ENCODE peak calls at places on chromosome 7, in four cellular contexts. N is endothelial cell of umbilical vein, E is A549, W is HepG2. P is an unnamed sample.

GRCh38 chr7:142807855-142808460 is 37.2 kb downstream of the PRSS2 start:
- DNase-seq in W (no peak), E (no peak), N (peak; percentile 91), P (no peak)

GRCh38 chr7:149773446-149774236 is at the start of gene ZNF467:
- DNase-seq in N (peak; percentile 27), E (peak; percentile 57), W (no peak), P (peak; percentile 48)

GRCh38 chr7:148804343-148805234 is 79.5 kb downstream of the EZH2 start:
- DNase-seq in W (no peak), E (no peak), N (no peak), P (no peak)

GRCh38 chr7:19442016-19442785 is 266.6 kb downstream of the POLR1F start:
- DNase-seq in W (no peak), E (peak; percentile 55), N (peak; percentile 30), P (peak; percentile 54)

GRCh38 chr7:36161996-36162395 is 8.9 kb downstream of the EEPD1 start:
- DNase-seq in W (no peak), N (no peak), E (peak; percentile 31), P (peak; percentile 46)

GRCh38 chr7:69812756-69813155 is 214.5 kb downstream of the AUTS2 start:
- DNase-seq in E (no peak), W (no peak), N (no peak), P (no peak)

GRCh38 chr7:127588697-127589482 is 679 bp downstream of the ARF5 start:
- DNase-seq in W (peak; percentile 50), E (peak; percentile 60), N (peak; percentile 64), P (peak; percentile 66)

GRCh38 chr7:46071076-46071475 is 150.0 kb upstream of the IGFBP3 start:
- DNase-seq in E (no peak), N (no peak), W (no peak), P (no peak)

GRCh38 chr7:64875658-64876406 is 27.2 kb upstream of the ZNF273 start:
- DNase-seq in N (no peak), E (no peak), W (no peak), P (no peak)

GRCh38 chr7:143172354-143172753 is 10.9 kb upstream of the TAS2R39 start:
- DNase-seq in N (peak; percentile 5), E (peak; percentile 29), W (no peak), P (no peak)

GRCh38 chr7:5423272-5423843 is at the start of gene TNRC18:
- DNase-seq in E (no peak), W (no peak), N (no peak), P (peak; percentile 81)

GRCh38 chr7:120337308-120337907 is 64.4 kb downstream of the KCND2 start:
- DNase-seq in W (peak; percentile 5), E (peak; percentile 21), N (peak; percentile 11), P (peak; percentile 42)

GRCh38 chr7:85730016-85730415 is 543.2 kb upstream of the SEMA3D start:
- DNase-seq in E (peak; percentile 16), W (no peak), N (no peak), P (no peak)

GRCh38 chr7:18663321-18663720 is 167.8 kb downstream of the HDAC9 start:
- DNase-seq in N (no peak), W (no peak), E (no peak), P (no peak)

GRCh38 chr7:133009426-133009825 is 72.5 kb downstream of the CHCHD3 start:
- DNase-seq in N (no peak), E (no peak), W (no peak), P (no peak)

GRCh38 chr7:27897001-27897400 is 157.0 kb downstream of the TAX1BP1 start:
- DNase-seq in N (peak; percentile 66), E (no peak), W (no peak), P (no peak)

GRCh38 chr7:75662579-75663301 is 76.0 kb downstream of the HIP1 start:
- DNase-seq in N (no peak), E (no peak), W (no peak), P (no peak)

GRCh38 chr7:35697414-35698175 is 2.7 kb upstream of the HERPUD2 start:
- DNase-seq in E (peak; percentile 33), N (peak; percentile 60), W (peak; percentile 38), P (no peak)

GRCh38 chr7:73605601-73606220 is 18.6 kb downstream of the MLXIPL start:
- DNase-seq in W (no peak), N (no peak), E (no peak), P (no peak)

GRCh38 chr7:64999165-65000004 is 7.1 kb downstream of the ERV3-1 start:
- DNase-seq in W (peak; percentile 98), N (peak; percentile 82), E (peak; percentile 6), P (peak; percentile 97)

GRCh38 chr7:38506004-38506403 is 125.2 kb downstream of the AMPH start:
- DNase-seq in N (no peak), E (no peak), W (no peak), P (no peak)

GRCh38 chr7:130615583-130615982 is 53.0 kb downstream of the COPG2 start:
- DNase-seq in W (peak; percentile 6), E (no peak), N (no peak), P (no peak)

GRCh38 chr7:22105550-22105949 is 159.9 kb upstream of the CDCA7L start:
- DNase-seq in E (no peak), W (no peak), N (no peak), P (no peak)

GRCh38 chr7:157499121-157499834 is 162.5 kb downstream of the DNAJB6 start:
- DNase-seq in W (no peak), E (no peak), N (no peak), P (no peak)

GRCh38 chr7:16851829-16852228 is 30.0 kb downstream of the AGR3 start:
- DNase-seq in E (no peak), N (peak; percentile 67), W (no peak), P (peak; percentile 67)

GRCh38 chr7:26642416-26642815 is 222.0 kb downstream of the SKAP2 start:
- DNase-seq in E (no peak), N (no peak), W (no peak), P (no peak)

GRCh38 chr7:94375167-94375566 is 19.5 kb upstream of the COL1A2 start:
- DNase-seq in N (peak; percentile 85), W (no peak), E (no peak), P (no peak)

GRCh38 chr7:99312316-99313203 is 13.1 kb upstream of the ARPC1A start:
- DNase-seq in N (peak; percentile 59), W (peak; percentile 68), E (peak; percentile 61), P (peak; percentile 79)

GRCh38 chr7:16765436-16765859 is 11.9 kb downstream of the TSPAN13 start:
- DNase-seq in E (no peak), N (peak; percentile 81), W (no peak), P (no peak)

GRCh38 chr7:12370249-12370648 is 33.4 kb downstream of the VWDE start:
- DNase-seq in N (no peak), W (no peak), E (no peak), P (no peak)

GRCh38 chr7:129376778-129377700 is 57.2 kb upstream of the STRIP2 start:
- DNase-seq in E (no peak), W (no peak), N (peak; percentile 36), P (peak; percentile 95)

GRCh38 chr7:54932818-54933543 is 85.8 kb upstream of the EGFR start:
- DNase-seq in W (peak; percentile 17), E (peak; percentile 79), N (peak; percentile 28), P (no peak)

GRCh38 chr7:116836911-116837310 is 25.5 kb upstream of the CAPZA2 start:
- DNase-seq in W (no peak), N (no peak), E (peak; percentile 25), P (no peak)

GRCh38 chr7:30029696-30030095 is 1.5 kb downstream of the PLEKHA8 start:
- DNase-seq in E (no peak), W (no peak), N (no peak), P (peak; percentile 56)

GRCh38 chr7:94195201-94195600 is 191.0 kb upstream of the BET1 start:
- DNase-seq in N (no peak), E (no peak), W (no peak), P (no peak)

GRCh38 chr7:98224701-98225181 is 13.5 kb downstream of the BHLHA15 start:
- DNase-seq in W (no peak), N (no peak), E (no peak), P (no peak)

GRCh38 chr7:36475011-36475342 is 85.3 kb downstream of the ANLN start:
- DNase-seq in N (no peak), W (no peak), E (no peak), P (no peak)

GRCh38 chr7:142784096-142784495 is 13.3 kb downstream of the PRSS2 start:
- DNase-seq in W (no peak), E (no peak), N (no peak), P (no peak)

GRCh38 chr7:28530175-28531142 is 118.1 kb downstream of the CREB5 start:
- DNase-seq in N (peak; percentile 96), E (no peak), W (no peak), P (no peak)

GRCh38 chr7:55965805-55966421 is 1.5 kb downstream of the NIPSNAP2 start:
- DNase-seq in N (no peak), E (no peak), W (peak; percentile 54), P (no peak)
- TF ChIP-seq MYC in N (no peak), E (no peak), W (no peak), P (no peak)

DNA sequence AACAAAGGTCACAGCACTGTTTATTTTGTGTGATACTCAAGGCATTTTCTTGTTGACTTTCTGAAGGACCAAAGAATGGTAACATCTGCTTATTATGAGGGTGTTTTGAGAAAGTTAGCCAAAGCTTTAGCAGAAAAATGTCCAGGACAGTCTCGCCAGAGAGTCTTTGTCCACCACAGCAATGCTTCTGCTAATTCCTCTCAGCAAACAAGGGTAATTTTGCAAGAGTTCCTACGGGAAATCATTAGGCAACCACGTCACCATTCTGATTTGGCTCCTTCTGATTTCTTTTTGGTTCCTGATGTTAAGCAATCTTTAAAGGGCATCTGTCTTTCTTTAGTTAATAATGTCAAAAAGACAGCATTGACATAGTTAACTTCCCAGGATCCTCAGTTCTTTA is 639.3 kb upstream of the STEAP1 start:
- DNase-seq in E (no peak), N (no peak), W (no peak), P (no peak)
- TF ChIP-seq MYC in E (no peak), N (no peak), W (no peak), P (no peak)

DNA sequence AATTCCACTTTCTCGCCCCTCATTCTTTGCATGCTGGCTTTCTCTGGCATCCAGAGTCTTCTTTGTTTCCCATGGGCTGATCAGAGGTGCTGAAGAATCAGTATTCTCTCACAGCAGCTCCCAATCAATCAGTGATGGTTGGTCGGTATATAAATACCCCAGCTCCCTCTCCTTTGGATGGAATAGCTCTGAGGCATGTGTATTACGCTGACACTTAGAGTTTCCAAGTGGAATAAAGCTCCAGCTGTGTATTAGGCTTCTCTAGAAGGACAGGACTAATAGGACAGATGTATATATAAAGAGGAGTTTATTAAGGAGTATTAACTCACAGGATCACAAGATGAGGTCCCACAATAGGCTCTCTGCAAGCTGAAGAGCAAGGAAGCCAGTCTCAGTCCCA is 218.3 kb upstream of the GRB10 start:
- DNase-seq in N (no peak), W (no peak), E (peak; percentile 24), P (peak; percentile 34)
- TF ChIP-seq MYC in N (no peak), W (no peak), E (no peak), P (no peak)

DNA sequence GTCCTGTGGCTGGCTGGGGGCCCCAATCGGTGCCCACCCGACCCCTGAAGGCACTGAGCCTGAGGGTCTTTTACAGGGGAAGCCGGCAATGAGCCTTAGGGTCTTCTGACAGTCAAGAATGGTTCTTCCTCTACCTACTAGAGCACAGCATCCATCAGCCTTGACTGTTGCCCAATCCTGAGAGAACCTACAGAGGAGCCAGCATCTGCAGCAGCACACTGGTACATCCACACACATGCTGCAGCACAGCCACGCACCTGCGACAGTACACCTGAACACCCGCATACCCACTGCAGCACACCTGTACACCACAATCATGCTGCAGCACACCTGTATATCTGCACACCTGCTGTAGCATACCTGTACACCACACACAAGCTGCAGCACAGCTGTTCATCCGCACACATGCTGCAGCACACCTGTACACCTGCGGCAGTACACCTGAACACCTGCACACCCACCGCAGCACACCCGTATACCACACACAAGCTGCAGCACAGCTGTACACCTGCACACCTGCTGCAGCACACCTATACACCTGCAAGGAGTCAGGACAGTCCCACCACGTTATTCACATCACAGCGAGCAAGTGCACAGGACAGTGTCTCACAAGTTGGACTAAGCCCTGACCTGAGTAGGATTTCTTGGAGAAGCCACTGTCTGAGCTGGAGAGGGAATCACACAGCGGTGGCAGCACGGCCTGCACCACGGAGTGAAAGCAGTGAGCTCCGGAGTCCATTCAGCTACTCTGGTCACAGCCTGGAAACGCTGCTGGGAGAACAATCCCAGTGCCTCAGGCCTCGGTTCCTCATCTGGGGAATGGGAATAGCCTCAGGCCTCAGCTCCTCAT is 56.4 kb downstream of the VIPR2 start:
- DNase-seq in E (no peak), N (no peak), W (no peak), P (no peak)
- TF ChIP-seq MYC in E (no peak), N (no peak), W (no peak), P (no peak)